ENCODE peak calls at places on chromosomes 13 and 19, in six cellular contexts. K is activated CD4-positive, CD25-positive, alpha-beta regulatory T cell; B is nucleus accumbens; Q is HFF-Myc; E is T-helper 2 cell; M is 8988T. T is an unnamed sample.

GRCh38 chr13:87669379-87669978 is 1.7 kb upstream of the SLITRK5 start:
- DNase-seq in K (no peak), B (no peak), Q (no peak), E (no peak), M (no peak), T (no peak)

GRCh38 chr19:2424686-2425621 is 2.4 kb downstream of the TIMM13 start:
- DNase-seq in K (no peak), B (no peak), Q (no peak), E (no peak), M (no peak), T (no peak)

GRCh38 chr19:15897026-15897737 is 692 bp downstream of the CYP4F2 start:
- DNase-seq in K (no peak), B (no peak), Q (no peak), E (no peak), M (no peak), T (no peak)

GRCh38 chr13:38309397-38309796 is 40.3 kb upstream of the UFM1 start:
- DNase-seq in K (no peak), B (no peak), Q (no peak), E (no peak), M (no peak), T (no peak)

GRCh38 chr19:8965887-8966286 is 44.3 kb downstream of the MUC16 start:
- DNase-seq in K (no peak), B (no peak), Q (no peak), E (no peak), M (no peak), T (no peak)

GRCh38 chr13:50917572-50917971 is 8.0 kb downstream of the RNASEH2B start:
- DNase-seq in K (no peak), B (no peak), Q (no peak), E (no peak), M (no peak), T (no peak)

GRCh38 chr19:40184273-40184672 is 7.0 kb upstream of the MAP3K10 start:
- DNase-seq in K (no peak), B (no peak), Q (no peak), E (no peak), M (no peak), T (no peak)

GRCh38 chr19:931860-932646 is 6.2 kb downstream of the ARID3A start:
- DNase-seq in K (no peak), B (no peak), Q (no peak), E (no peak), M (peak), T (no peak)

GRCh38 chr19:35468637-35469036 is 20.6 kb downstream of the FFAR2 start:
- DNase-seq in K (peak), B (no peak), Q (no peak), E (peak), M (peak), T (peak)

GRCh38 chr13:110648848-110649421 is 33.6 kb downstream of the NAXD start:
- DNase-seq in K (no peak), B (no peak), Q (no peak), E (no peak), M (no peak), T (no peak)

GRCh38 chr19:48868196-48868886 is at the start of gene PLEKHA4:
- DNase-seq in K (no peak), B (no peak), Q (no peak), E (no peak), M (no peak), T (no peak)

GRCh38 chr13:27536361-27537101 is 83.8 kb downstream of the LNX2 start:
- DNase-seq in K (no peak), B (peak), Q (no peak), E (no peak), M (no peak), T (no peak)

GRCh38 chr19:43623889-43624670 is 4.7 kb upstream of the ZNF428 start:
- DNase-seq in K (no peak), B (no peak), Q (no peak), E (no peak), M (no peak), T (no peak)

GRCh38 chr13:44116562-44117315 is 237.0 kb downstream of the LACC1 start:
- DNase-seq in K (no peak), B (no peak), Q (no peak), E (no peak), M (no peak), T (no peak)

GRCh38 chr19:5058456-5059190 is 89.7 kb downstream of the KDM4B start:
- DNase-seq in K (no peak), B (peak), Q (no peak), E (no peak), M (no peak), T (no peak)

GRCh38 chr19:6424190-6424938 is at the start of gene KHSRP:
- DNase-seq in K (no peak), B (peak), Q (no peak), E (no peak), M (no peak), T (peak)

GRCh38 chr19:33502991-33503790 is 18.4 kb downstream of the PEPD start:
- DNase-seq in K (no peak), B (no peak), Q (no peak), E (no peak), M (no peak), T (no peak)

GRCh38 chr13:106036870-106037269 is 498.6 kb downstream of the EFNB2 start:
- DNase-seq in K (no peak), B (no peak), Q (no peak), E (no peak), M (no peak), T (no peak)

GRCh38 chr19:6220385-6221191 is 59.2 kb downstream of the MLLT1 start:
- DNase-seq in K (no peak), B (no peak), Q (no peak), E (no peak), M (no peak), T (no peak)

GRCh38 chr19:49502866-49503581 is 6.8 kb downstream of the RPS11 start:
- DNase-seq in K (no peak), B (peak), Q (peak), E (no peak), M (no peak), T (peak)